ENCODE peak calls at places on chromosomes 13 and 19, in six cellular contexts. A is non-pigmented ciliary epithelial cell; H is dorsolateral prefrontal cortex; X is IMR-90; I is Calu3; S is stimulated activated CD8-positive, alpha-beta memory T cell treated with anti-CD3 and anti-CD28 coated beads, Interleukin-15, amount 100 ng/mL, for 48 hours. V is an unnamed sample.

GRCh38 chr13:98273824-98274786 is 97.0 kb upstream of the RNF113B start:
- DNase-seq in A (no peak), H (no peak), X (peak; percentile 40), I (no peak), S (no peak), V (peak; percentile 84)

GRCh38 chr19:17404621-17405249 is 695 bp downstream of the BST2 start:
- DNase-seq in A (no peak), H (no peak), X (no peak), I (no peak), S (no peak), V (no peak)

GRCh38 chr19:7363225-7363624 is 14.5 kb downstream of the ARHGEF18 start:
- DNase-seq in A (no peak), H (no peak), X (no peak), I (no peak), S (no peak), V (no peak)

GRCh38 chr13:44855860-44856259 is 133.4 kb downstream of the NUFIP1 start:
- DNase-seq in A (no peak), H (no peak), X (no peak), I (no peak), S (no peak), V (no peak)

GRCh38 chr13:28181413-28181812 is 43.1 kb downstream of the PAN3 start:
- DNase-seq in A (peak; percentile 44), H (no peak), X (peak; percentile 79), I (no peak), S (no peak), V (no peak)

GRCh38 chr13:45295536-45295935 is 45.4 kb downstream of the TPT1 start:
- DNase-seq in A (peak; percentile 18), H (no peak), X (peak; percentile 24), I (no peak), S (no peak), V (no peak)

GRCh38 chr19:14517446-14517839 is 754 bp downstream of the DNAJB1 start:
- DNase-seq in A (no peak), H (no peak), X (peak; percentile 28), I (no peak), S (no peak), V (no peak)

GRCh38 chr13:19782049-19782726 is 557 bp downstream of the PSPC1 start:
- DNase-seq in A (no peak), H (peak; percentile 72), X (peak; percentile 45), I (peak; percentile 15), S (peak; percentile 23), V (peak; percentile 75)

GRCh38 chr19:17103177-17103576 is 27.6 kb downstream of the MYO9B start:
- DNase-seq in A (no peak), H (no peak), X (peak; percentile 45), I (peak; percentile 7), S (no peak), V (peak; percentile 38)

GRCh38 chr19:815079-815774 is 6.5 kb downstream of the PLPPR3 start:
- DNase-seq in A (no peak), H (no peak), X (no peak), I (no peak), S (no peak), V (no peak)

GRCh38 chr13:42574435-42575311 is 721 bp downstream of the TNFSF11 start:
- DNase-seq in A (no peak), H (no peak), X (no peak), I (no peak), S (peak; percentile 55), V (peak; percentile 51)

GRCh38 chr13:73248711-73249580 is 190.1 kb downstream of the KLF5 start:
- DNase-seq in A (no peak), H (no peak), X (peak; percentile 63), I (peak; percentile 36), S (no peak), V (no peak)

GRCh38 chr19:49855676-49856573 is 5.0 kb downstream of the PTOV1 start:
- DNase-seq in A (no peak), H (no peak), X (no peak), I (peak; percentile 37), S (no peak), V (no peak)

V was measured in left kidney.